ENCODE peak calls at places on chromosomes 16 and 17, in four cellular contexts. I, T, Y and K are unnamed samples.

GRCh38 chr16:57734308-57734924 is 1.2 kb upstream of the KATNB1 start:
- DNase-seq in T (no peak), Y (no peak), I (no peak), K (no peak)

GRCh38 chr17:21029032-21029431 is 13.8 kb downstream of the USP22 start:
- DNase-seq in Y (no peak), I (no peak), T (no peak), K (no peak)

GRCh38 chr17:75679706-75680201 is 12.6 kb downstream of the SAP30BP start:
- DNase-seq in I (no peak), T (no peak), Y (no peak), K (no peak)

GRCh38 chr17:49575524-49576120 is at the start of gene NXPH3:
- DNase-seq in Y (peak), T (no peak), I (no peak), K (peak)

GRCh38 chr16:30051518-30051917 is 14.0 kb upstream of the ALDOA start:
- DNase-seq in Y (no peak), T (no peak), I (no peak), K (no peak)

GRCh38 chr16:78259883-78260282 is 160.4 kb downstream of the WWOX start:
- DNase-seq in Y (no peak), I (no peak), T (no peak), K (no peak)

GRCh38 chr17:61400058-61400785 is 579 bp downstream of the TBX2 start:
- DNase-seq in Y (no peak), T (no peak), I (no peak), K (no peak)

GRCh38 chr16:84844561-84845495 is 25.0 kb downstream of the CRISPLD2 start:
- DNase-seq in I (no peak), T (no peak), Y (no peak), K (no peak)

GRCh38 chr16:9521749-9522370 is 430.4 kb downstream of the HAPSTR1 start:
- DNase-seq in I (no peak), T (no peak), Y (peak), K (no peak)

GRCh38 chr16:56294599-56294998 is 103.3 kb downstream of the GNAO1 start:
- DNase-seq in T (no peak), I (no peak), Y (no peak), K (no peak)

GRCh38 chr16:50627419-50627818 is 53.7 kb downstream of the SNX20 start:
- DNase-seq in Y (no peak), T (no peak), I (no peak), K (no peak)

GRCh38 chr17:58759522-58759921 is 3.9 kb downstream of the PPM1E start:
- DNase-seq in T (no peak), Y (no peak), I (no peak), K (no peak)

GRCh38 chr16:89442990-89443726 is 47.2 kb downstream of the ANKRD11 start:
- DNase-seq in Y (peak), I (peak), T (no peak), K (peak)

GRCh38 chr17:55729484-55729883 is 6.8 kb upstream of the TMEM100 start:
- DNase-seq in I (no peak), Y (no peak), T (no peak), K (no peak)

GRCh38 chr17:323721-324139 is 28.9 kb downstream of the RPH3AL start:
- DNase-seq in Y (no peak), T (no peak), I (no peak), K (no peak)

GRCh38 chr17:49997773-49998703 is 3.0 kb upstream of the DLX3 start:
- DNase-seq in T (peak), Y (peak), I (peak), K (peak)

GRCh38 chr17:72850410-72850809 is 242.1 kb downstream of the SLC39A11 start:
- DNase-seq in I (no peak), T (no peak), Y (no peak), K (no peak)

GRCh38 chr17:1271020-1271423 is 778 bp downstream of the BHLHA9 start:
- DNase-seq in T (no peak), Y (no peak), I (no peak), K (no peak)

GRCh38 chr17:74295625-74296547 is 21.9 kb downstream of the DNAI2 start:
- DNase-seq in Y (no peak), I (no peak), T (no peak), K (peak)

GRCh38 chr16:48206594-48207242 is 37.4 kb upstream of the LONP2 start:
- DNase-seq in Y (peak), I (no peak), T (no peak), K (no peak)

GRCh38 chr17:19359856-19360255 is 2.7 kb downstream of the B9D1 start:
- DNase-seq in I (no peak), T (no peak), Y (no peak), K (no peak)

GRCh38 chr17:9080983-9081382 is 59.7 kb downstream of the NTN1 start:
- DNase-seq in I (no peak), T (no peak), Y (no peak), K (no peak)

GRCh38 chr17:9079461-9080103 is 58.3 kb downstream of the NTN1 start:
- DNase-seq in T (no peak), I (no peak), Y (no peak), K (no peak)

DNA sequence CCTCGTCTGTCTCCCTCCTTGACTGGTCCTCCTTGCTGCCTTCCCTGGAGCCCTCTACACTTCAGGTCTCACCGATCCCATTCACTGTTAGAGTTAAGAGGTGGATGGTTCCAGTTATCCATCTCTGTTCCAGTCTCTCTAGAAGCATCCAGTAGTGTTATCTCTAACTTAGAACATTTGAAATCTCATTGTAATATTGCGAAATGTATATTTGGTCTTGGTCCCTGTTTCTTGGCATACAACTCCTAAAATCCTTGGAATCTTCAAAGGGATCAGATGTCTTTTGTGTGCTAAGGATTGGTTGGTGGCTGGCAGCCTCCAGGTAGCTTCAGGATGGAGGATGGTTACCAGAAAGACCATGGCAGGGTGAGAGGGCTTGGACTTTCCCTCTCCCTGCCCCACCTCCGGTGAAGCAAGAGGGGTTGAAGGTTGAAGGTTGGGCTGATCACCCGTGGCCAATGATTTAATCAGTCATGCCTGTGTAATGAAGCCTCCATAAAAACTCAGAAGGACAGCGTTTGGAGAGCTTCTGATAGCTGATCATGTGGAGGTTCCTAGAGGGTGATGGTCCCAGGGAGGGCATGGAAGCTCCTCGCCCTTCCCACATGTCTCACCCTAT is 59.1 kb downstream of the NTN1 start:
- DNase-seq in I (no peak), Y (no peak), T (no peak), K (no peak)
- TF ChIP-seq REST in I (no peak), Y (no peak), T (no peak), K (no peak)

DNA sequence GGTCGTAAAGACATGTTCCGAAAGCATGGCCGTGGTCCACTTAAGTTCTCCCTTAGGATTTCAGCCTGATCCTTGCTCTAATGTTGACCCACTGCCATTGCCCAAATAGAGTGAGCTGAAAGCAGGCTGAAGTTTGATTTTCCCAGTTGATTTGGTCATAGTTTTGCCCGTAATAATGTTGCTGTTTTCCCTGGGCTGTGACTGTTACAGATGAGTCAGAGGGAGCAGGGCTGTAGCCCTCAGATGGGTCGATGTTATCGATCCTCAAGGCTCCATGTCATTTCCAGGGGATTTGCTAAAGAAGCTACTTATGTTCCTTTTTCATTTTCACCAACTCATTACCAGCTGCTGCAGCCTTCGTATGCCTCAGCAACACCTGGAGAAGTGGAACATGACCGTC is 169.0 kb upstream of the ZFHX3 start:
- DNase-seq in I (no peak), Y (no peak), T (no peak), K (no peak)
- TF ChIP-seq ATF3 in I (no peak), Y (no peak), T (no peak), K (no peak)

GRCh38 chr16:73354426-73354825 is 306.5 kb upstream of the ZFHX3 start:
- DNase-seq in Y (no peak), T (no peak), I (no peak), K (no peak)
- TF ChIP-seq REST in Y (no peak), T (no peak), I (no peak), K (no peak)

DNA sequence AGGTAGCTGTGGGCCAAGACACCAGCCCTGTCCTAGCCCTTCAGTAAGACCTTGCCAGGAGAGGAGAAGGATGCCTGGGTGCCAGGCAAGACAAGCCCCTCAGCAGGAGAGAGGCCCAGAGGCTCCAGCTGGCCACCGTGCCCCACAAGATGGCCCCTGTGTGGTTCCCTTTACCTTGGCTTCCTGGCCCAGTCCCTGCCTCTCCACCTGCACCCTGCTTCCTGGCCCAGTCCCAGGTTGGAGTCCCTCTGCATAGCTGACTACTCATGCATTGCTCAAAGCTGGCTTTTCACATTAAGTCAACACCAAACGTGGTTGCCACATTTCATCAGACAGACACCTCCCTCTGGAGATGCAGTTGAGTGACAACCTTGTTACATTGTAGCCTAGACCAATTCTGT is 4.0 kb downstream of the SYNGR3 start:
- DNase-seq in Y (peak), T (no peak), I (no peak), K (no peak)
- TF ChIP-seq ATF3 in Y (no peak), T (no peak), I (no peak), K (no peak)

GRCh38 chr16:2530629-2531318 is 434 bp downstream of the CEMP1 start:
- DNase-seq in T (no peak), Y (no peak), I (no peak), K (no peak)

GRCh38 chr16:2531371-2531695 is at the start of gene CEMP1:
- DNase-seq in T (no peak), Y (no peak), I (no peak), K (no peak)

GRCh38 chr16:2529961-2530628 is 1.1 kb downstream of the CEMP1 start:
- DNase-seq in I (no peak), Y (no peak), T (no peak), K (no peak)

GRCh38 chr16:2532494-2533141 is 1.4 kb upstream of the CEMP1 start:
- DNase-seq in I (peak), Y (peak), T (peak), K (peak)

GRCh38 chr16:2531696-2532493 is 687 bp upstream of the CEMP1 start:
- DNase-seq in I (peak), T (peak), Y (peak), K (peak)
- TF ChIP-seq REST in I (no peak), T (no peak), Y (no peak), K (peak)

DNA sequence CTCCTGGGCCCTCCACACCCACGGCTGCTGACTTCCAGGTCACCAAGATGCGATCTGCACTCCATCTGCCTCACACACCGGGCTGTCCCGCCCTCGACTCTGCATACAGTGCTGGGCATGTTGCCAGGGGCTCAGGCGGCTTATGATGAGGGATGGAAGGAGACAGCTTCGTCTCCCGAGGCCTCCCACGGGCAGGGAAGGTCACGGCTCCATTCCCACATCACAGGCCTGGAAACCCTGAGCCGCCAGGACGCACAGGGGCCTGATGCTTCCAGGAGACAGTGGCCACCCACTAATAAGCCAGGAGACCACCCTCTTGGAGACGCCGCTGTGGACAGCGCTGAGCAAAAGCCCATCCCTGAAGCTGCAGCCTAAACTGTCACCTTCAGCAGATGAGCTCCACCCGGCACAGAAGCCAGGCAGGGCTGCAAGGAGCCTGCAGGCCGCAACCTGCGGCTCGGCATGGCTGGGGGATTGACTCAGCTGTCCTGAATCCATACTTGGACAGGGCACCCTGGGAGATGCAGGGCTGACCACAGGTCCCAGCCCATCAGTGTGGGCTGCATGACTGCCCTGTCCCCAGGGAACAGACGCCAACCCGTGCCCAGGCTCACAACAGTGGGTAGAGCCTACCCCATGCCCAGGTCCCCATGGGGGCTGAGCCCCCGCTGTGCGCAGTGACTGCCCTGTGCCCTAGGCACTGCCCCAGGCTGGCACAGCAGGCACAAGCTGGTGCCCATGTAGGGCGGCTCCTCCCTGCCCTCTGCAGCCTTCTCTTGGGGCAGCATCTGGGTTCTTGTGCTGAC is 34.4 kb downstream of the SLC7A5 start:
- DNase-seq in T (no peak), Y (no peak), I (no peak), K (peak)
- TF ChIP-seq ATF3 in T (no peak), Y (no peak), I (no peak), K (no peak)

GRCh38 chr17:64081802-64082799 is 47.8 kb downstream of the ERN1 start:
- DNase-seq in I (peak), T (peak), Y (peak), K (peak)
- TF ChIP-seq REST in I (no peak), T (no peak), Y (peak), K (no peak)